ENCODE peak calls at places on chromosomes 3 and 15, in six cellular contexts. N is K562, F is A549, O is HepG2, A is upper lobe of left lung, T is GM12878. Q is an unnamed sample.

GRCh38 chr3:188137062-188137461 is 16.9 kb upstream of the LPP start:
- ATAC-seq in N (no peak), F (no peak), O (no peak), A (no peak), T (no peak), Q (no peak)

GRCh38 chr3:40226636-40227035 is 82.9 kb upstream of the EIF1B start:
- ATAC-seq in N (no peak), F (no peak), O (no peak), A (no peak), T (no peak), Q (no peak)

GRCh38 chr15:27889258-27889657 is 209.9 kb downstream of the OCA2 start:
- ATAC-seq in N (no peak), F (no peak), O (no peak), A (no peak), T (no peak), Q (no peak)

GRCh38 chr3:112672716-112673506 is 32.0 kb upstream of the CCDC80 start:
- ATAC-seq in N (peak), F (no peak), O (no peak), A (no peak), T (no peak), Q (no peak)

GRCh38 chr3:149634573-149634972 is 23.3 kb downstream of the WWTR1 start:
- ATAC-seq in N (no peak), F (peak), O (peak), A (no peak), T (no peak), Q (no peak)

GRCh38 chr15:80766275-80766674 is 12.9 kb upstream of the CEMIP start:
- ATAC-seq in N (no peak), F (no peak), O (no peak), A (no peak), T (no peak), Q (no peak)

GRCh38 chr3:50610181-50610971 is 1.2 kb downstream of the CISH start:
- ATAC-seq in N (no peak), F (no peak), O (no peak), A (no peak), T (no peak), Q (no peak)

GRCh38 chr3:194840661-194841514 is 155.2 kb downstream of the FAM43A start:
- ATAC-seq in N (peak), F (peak), O (peak), A (no peak), T (no peak), Q (no peak)

GRCh38 chr3:66181764-66182163 is 39.0 kb upstream of the SLC25A26 start:
- ATAC-seq in N (no peak), F (no peak), O (no peak), A (no peak), T (no peak), Q (no peak)

GRCh38 chr3:194857459-194858113 is 171.9 kb downstream of the FAM43A start:
- ATAC-seq in N (no peak), F (no peak), O (no peak), A (no peak), T (no peak), Q (no peak)

GRCh38 chr3:88321696-88322095 is 171.9 kb downstream of the C3orf38 start:
- ATAC-seq in N (no peak), F (no peak), O (no peak), A (no peak), T (no peak), Q (no peak)

GRCh38 chr3:139131951-139132350 is 87.3 kb upstream of the PRR23C start:
- ATAC-seq in N (no peak), F (no peak), O (no peak), A (no peak), T (no peak), Q (no peak)

GRCh38 chr15:63305276-63305675 is 27.9 kb downstream of the APH1B start:
- ATAC-seq in N (no peak), F (no peak), O (no peak), A (no peak), T (no peak), Q (no peak)

GRCh38 chr3:138307896-138308295 is 21.8 kb downstream of the NME9 start:
- ATAC-seq in N (peak), F (no peak), O (no peak), A (no peak), T (no peak), Q (no peak)

GRCh38 chr3:99532246-99532645 is 106.1 kb upstream of the COL8A1 start:
- ATAC-seq in N (peak), F (peak), O (peak), A (peak), T (peak), Q (no peak)

GRCh38 chr15:61169904-61170695 is 59.0 kb downstream of the RORA start:
- ATAC-seq in N (no peak), F (no peak), O (no peak), A (no peak), T (peak), Q (no peak)

GRCh38 chr3:24493951-24494615 is 567 bp downstream of the THRB start:
- ATAC-seq in N (peak), F (peak), O (peak), A (peak), T (no peak), Q (peak)
- TF ChIP-seq POLR2A in N (no peak), F (no peak), O (peak), A (no peak), T (no peak), Q (peak)

GRCh38 chr3:82839871-82840270 is 1078.4 kb upstream of the GBE1 start:
- ATAC-seq in N (no peak), F (no peak), O (no peak), A (no peak), T (no peak), Q (no peak)
- TF ChIP-seq EP300 in N (no peak), F (no peak), O (no peak), A (no peak), T (no peak), Q (no peak)

DNA sequence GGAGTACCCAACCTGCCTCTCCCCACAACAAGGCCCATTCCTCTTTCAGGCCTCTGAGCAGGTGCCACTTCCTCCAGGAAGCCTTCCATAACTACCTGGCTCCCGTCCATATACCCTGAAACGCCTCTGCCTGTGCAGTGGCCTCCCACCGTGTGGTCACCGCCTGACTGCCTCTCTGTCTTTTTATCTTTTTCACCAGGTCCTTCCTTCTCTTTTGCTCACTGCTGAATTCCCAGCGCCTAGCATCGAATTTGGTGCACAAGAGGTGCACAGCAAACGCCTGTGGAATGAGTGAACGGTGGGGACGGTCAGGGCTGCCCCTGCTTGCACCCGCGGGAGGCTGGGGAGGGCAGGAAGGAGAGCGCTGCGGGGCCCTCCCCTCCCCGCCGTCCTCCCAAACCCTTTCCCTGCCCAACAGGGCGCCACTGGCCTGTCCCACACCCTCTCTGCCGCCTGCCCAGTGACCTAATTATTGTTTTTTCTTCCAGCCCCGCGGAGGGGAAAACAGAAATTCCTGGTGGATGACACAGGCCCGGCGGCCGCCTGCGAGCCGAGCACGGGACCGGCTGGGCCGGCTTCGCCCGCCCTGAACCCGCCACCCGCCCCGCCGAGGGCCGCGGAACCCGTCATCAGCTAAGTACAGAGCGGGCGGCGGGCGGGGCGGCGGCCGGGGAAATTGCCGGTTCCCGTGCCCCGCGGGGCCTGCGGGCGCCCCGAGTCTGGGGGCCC is 140.1 kb downstream of the SMAD6 start:
- ATAC-seq in N (peak), F (peak), O (peak), A (peak), T (peak), Q (peak)
- TF ChIP-seq POLR2A in N (no peak), F (peak), O (no peak), A (peak), T (no peak), Q (peak)

GRCh38 chr3:8638994-8639393 is 5.6 kb downstream of the SSUH2 start:
- ATAC-seq in N (no peak), F (no peak), O (no peak), A (no peak), T (no peak), Q (peak)
- TF ChIP-seq EP300 in N (no peak), F (no peak), O (no peak), A (no peak), T (no peak), Q (no peak)

DNA sequence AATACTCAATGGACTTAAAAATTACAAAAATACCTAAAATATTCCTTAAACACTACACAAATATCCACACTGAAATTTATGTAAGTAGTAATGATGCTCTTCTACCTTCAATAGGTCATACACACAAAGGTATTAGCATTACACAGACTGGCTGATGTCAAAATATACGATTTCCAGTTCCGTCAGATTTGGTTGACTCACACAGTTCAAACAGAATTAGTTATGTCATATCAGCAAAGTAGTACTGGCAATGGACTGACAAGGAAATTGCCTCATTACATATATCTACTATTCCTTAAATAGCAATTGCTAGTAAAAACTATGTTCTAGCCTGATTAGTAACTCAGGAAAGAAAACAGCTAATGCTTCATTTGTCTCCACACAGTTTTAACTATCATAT is 70.8 kb downstream of the ADAM10 start:
- ATAC-seq in N (peak), F (peak), O (no peak), A (no peak), T (no peak), Q (no peak)
- TF ChIP-seq POLR2A in N (no peak), F (no peak), O (no peak), A (no peak), T (no peak), Q (no peak)

DNA sequence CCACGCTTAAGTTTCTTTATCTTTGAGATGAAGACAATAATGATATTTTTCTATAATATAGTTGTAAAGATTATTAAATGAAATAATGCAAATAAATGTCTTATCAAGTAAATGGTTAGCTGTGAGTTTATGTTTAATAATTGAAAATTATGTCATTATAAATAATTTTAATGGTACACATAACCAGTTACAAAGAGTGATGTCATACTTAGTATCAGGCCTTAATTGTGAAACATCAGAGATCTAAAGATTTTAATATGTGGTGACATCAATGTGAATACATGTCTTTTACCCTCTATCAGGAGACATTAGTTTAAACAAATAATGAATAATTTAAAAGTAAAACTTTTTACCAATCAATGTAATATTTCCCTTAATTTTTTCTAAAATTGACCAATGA is 63.8 kb upstream of the P2RY1 start:
- ATAC-seq in N (no peak), F (no peak), O (no peak), A (no peak), T (no peak), Q (no peak)
- TF ChIP-seq EP300 in N (no peak), F (no peak), O (no peak), A (no peak), T (no peak), Q (no peak)

GRCh38 chr15:70762469-70763119 is 764 bp downstream of the UACA start:
- ATAC-seq in N (no peak), F (peak), O (peak), A (peak), T (peak), Q (peak)
- TF ChIP-seq POLR2A in N (no peak), F (no peak), O (no peak), A (no peak), T (no peak), Q (no peak)

GRCh38 chr15:77291107-77291506 is 128.8 kb downstream of the PEAK1 start:
- ATAC-seq in N (no peak), F (no peak), O (no peak), A (no peak), T (no peak), Q (no peak)
- TF ChIP-seq EP300 in N (no peak), F (no peak), O (no peak), A (no peak), T (no peak), Q (no peak)

GRCh38 chr3:184377882-184378445 is at the start of gene THPO:
- ATAC-seq in N (peak), F (no peak), O (peak), A (no peak), T (no peak), Q (no peak)
- TF ChIP-seq POLR2A in N (peak), F (no peak), O (peak), A (no peak), T (no peak), Q (no peak)

DNA sequence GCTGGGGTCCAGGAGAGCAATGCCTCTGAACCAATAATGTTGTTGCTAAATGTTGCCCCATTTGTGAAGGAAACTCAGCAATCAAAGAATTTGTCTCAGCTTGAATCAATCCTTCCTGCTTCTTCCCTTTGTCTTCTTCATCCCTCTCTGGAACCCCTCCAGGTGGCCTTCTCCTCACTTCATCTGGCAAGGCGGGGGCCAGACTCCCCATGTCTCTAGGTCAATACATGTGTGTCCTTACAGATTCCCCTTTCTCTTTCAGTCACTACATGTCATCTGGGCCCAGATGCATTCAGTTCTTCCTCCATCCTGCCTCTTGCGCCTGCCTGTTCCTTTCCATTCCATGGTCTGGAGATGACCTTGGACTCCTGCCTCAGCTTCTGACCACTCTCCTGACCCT is 8.0 kb upstream of the LTF start:
- ATAC-seq in N (no peak), F (no peak), O (no peak), A (no peak), T (no peak), Q (no peak)
- TF ChIP-seq EP300 in N (no peak), F (no peak), O (no peak), A (no peak), T (no peak), Q (no peak)